ENCODE peak calls at places on chromosomes 16 and 17, in five cellular contexts. I, H, J, Z and F are unnamed samples.

GRCh38 chr16:66135376-66135775 is 231.1 kb upstream of the CDH5 start:
- DNase-seq in J (no peak), H (no peak), I (peak), Z (no peak), F (peak)

GRCh38 chr17:72717676-72718075 is 374.8 kb downstream of the SLC39A11 start:
- DNase-seq in Z (no peak), I (no peak), H (peak), J (no peak), F (no peak)

GRCh38 chr16:68700120-68700519 is 37.0 kb upstream of the CDH1 start:
- DNase-seq in J (peak), Z (no peak), H (no peak), I (no peak), F (no peak)

GRCh38 chr17:8004899-8005298 is 2.5 kb downstream of the GUCY2D start:
- DNase-seq in I (no peak), J (no peak), Z (no peak), H (no peak), F (no peak)

GRCh38 chr16:56910654-56911539 is 21.0 kb upstream of the HERPUD1 start:
- DNase-seq in J (no peak), H (no peak), I (no peak), Z (no peak), F (peak)

GRCh38 chr17:82098169-82098938 is at the start of gene FASN:
- DNase-seq in H (peak), Z (peak), I (peak), J (peak), F (peak)

GRCh38 chr16:23121024-23121423 is 28.2 kb downstream of the USP31 start:
- DNase-seq in Z (no peak), J (no peak), I (no peak), H (no peak), F (no peak)

GRCh38 chr17:2170023-2170422 is 115.1 kb downstream of the HIC1 start:
- DNase-seq in J (no peak), I (no peak), Z (peak), H (no peak), F (peak)

GRCh38 chr17:78128616-78129384 is at the start of gene TMC6:
- DNase-seq in Z (peak), I (peak), H (peak), J (peak), F (peak)

GRCh38 chr16:583815-584591 is 5.9 kb upstream of the RAB40C start:
- DNase-seq in Z (peak), H (no peak), I (no peak), J (no peak), F (no peak)

GRCh38 chr17:57607553-57608120 is 137.5 kb downstream of the CCDC182 start:
- DNase-seq in J (no peak), I (no peak), H (no peak), Z (no peak), F (no peak)
- H3K27ac ChIP-seq in J (no peak), I (no peak), H (no peak), Z (no peak), F (no peak)

GRCh38 chr16:58591083-58591482 is 38.5 kb downstream of the CNOT1 start:
- DNase-seq in J (no peak), I (no peak), H (no peak), Z (no peak), F (no peak)

GRCh38 chr16:58586340-58587030 is 43.1 kb downstream of the CNOT1 start:
- DNase-seq in Z (no peak), I (no peak), J (no peak), H (no peak), F (no peak)

GRCh38 chr16:58588406-58588805 is 41.2 kb downstream of the CNOT1 start:
- DNase-seq in J (no peak), H (no peak), I (no peak), Z (no peak), F (no peak)

GRCh38 chr16:58584831-58585505 is 44.7 kb downstream of the CNOT1 start:
- DNase-seq in J (no peak), I (no peak), Z (no peak), H (no peak), F (no peak)

DNA sequence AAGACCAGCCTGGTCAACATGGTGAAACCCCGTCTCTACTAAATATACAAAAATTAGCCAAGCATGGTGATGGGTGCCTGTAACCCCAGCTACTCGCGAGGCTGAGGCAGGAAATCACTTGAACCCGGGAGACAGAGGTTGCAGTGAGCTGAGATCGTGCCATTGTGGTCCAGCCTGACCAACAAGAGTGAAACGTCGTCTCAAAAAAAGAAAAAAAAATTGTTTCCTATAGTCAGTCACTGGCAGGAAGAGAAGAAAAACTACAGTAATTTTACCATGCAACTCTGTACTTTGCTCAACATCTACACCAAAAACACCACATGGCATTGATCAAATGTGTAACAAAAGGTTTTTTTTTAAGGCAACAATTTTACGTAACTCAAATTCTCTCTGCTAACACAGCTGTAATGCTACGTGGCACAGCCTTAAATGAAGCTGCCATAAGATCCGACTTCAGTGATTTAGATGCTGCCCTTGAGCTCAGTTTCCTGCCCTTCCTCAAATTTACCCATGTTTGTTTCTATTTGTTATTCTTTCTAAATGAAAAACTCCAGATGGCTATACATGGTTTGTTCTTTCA is 40.2 kb downstream of the CNOT1 start:
- DNase-seq in Z (no peak), H (no peak), I (no peak), J (no peak), F (no peak)
- TF ChIP-seq POLR2AphosphoS5 in Z (no peak), H (no peak), I (no peak), J (no peak), F (no peak)

GRCh38 chr16:21589551-21589950 is 9.8 kb upstream of the METTL9 start:
- DNase-seq in J (no peak), H (no peak), Z (no peak), I (no peak), F (no peak)

GRCh38 chr16:21584817-21585216 is 14.6 kb upstream of the METTL9 start:
- DNase-seq in Z (no peak), H (no peak), I (no peak), J (no peak), F (no peak)

GRCh38 chr16:21593530-21594289 is 5.7 kb upstream of the METTL9 start:
- DNase-seq in H (no peak), J (no peak), Z (no peak), I (no peak), F (no peak)

GRCh38 chr16:21590791-21591190 is 8.6 kb upstream of the METTL9 start:
- DNase-seq in I (no peak), Z (no peak), H (no peak), J (no peak), F (no peak)

GRCh38 chr16:21590287-21590686 is 9.1 kb upstream of the METTL9 start:
- DNase-seq in I (no peak), H (no peak), J (no peak), Z (no peak), F (no peak)
- TF ChIP-seq CTCF in I (no peak), H (no peak), J (no peak), Z (no peak), F (no peak)

DNA sequence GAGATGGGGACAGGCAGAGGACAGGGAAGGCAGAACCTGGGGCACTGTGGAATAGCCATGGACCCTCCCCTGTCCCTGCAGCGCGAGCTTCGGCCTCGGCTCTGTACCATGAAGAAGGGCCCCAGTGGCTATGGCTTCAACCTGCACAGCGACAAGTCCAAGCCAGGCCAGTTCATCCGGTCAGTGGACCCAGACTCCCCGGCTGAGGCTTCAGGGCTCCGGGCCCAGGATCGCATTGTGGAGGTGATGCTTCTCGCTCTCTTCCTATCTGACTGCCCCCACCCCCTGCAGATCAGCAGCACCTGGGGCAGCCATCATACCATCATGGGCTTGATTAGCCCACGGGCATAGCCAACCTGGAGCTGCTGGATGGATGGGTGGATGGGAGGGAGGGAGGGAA is 13.5 kb downstream of the NHERF1 start:
- DNase-seq in Z (no peak), J (no peak), I (no peak), H (no peak), F (no peak)
- H3K27ac ChIP-seq in Z (no peak), J (no peak), I (no peak), H (no peak), F (no peak)

GRCh38 chr17:29263916-29264315 is 17.3 kb downstream of the CRYBA1 start:
- DNase-seq in Z (no peak), J (no peak), H (no peak), I (no peak), F (no peak)
- TF ChIP-seq POLR2AphosphoS5 in Z (no peak), J (no peak), H (no peak), I (no peak), F (no peak)

DNA sequence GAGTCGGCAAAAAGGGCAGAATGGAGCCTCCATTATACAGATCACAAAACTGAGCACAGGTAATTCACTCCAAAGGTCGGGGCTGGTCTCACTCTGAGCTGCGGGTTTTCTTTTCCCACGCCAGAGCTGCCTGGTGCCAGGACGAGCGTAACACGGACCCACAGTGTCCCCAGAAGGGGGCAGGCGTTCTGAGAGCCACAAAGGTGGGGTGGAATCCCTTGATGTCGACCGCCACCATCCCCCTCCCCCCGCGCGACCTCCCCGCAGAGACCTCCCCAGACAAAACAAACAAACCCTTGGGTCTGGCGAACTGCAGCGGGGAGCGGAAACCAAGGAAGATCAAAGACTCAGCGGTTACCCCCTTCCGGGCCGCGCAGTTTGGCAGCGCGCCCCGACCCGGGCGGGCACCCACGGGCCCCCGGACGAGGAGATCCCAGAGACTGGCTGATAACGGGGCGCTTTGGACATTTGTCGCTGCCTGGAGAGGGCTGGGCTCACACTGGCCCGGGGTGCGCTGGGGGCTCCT is 793 bp upstream of the NKD1 start:
- DNase-seq in I (peak), H (peak), J (no peak), Z (peak), F (peak)
- TF ChIP-seq CTCF in I (no peak), H (peak), J (peak), Z (peak), F (no peak)